ENCODE peak calls at places on chromosomes 16 and 17, in ten cellular contexts. One of them, this sample, is unnamed.

GRCh38 chr17:50056217-50056960 is 479 bp downstream of the ITGA3 start:
- DNase-seq in endothelial cell: peak
- DNase-seq in stomach: peak
- DNase-seq in H9: peak
- DNase-seq in GM12865: peak
- DNase-seq in left ventricle myocardium inferior: peak
- DNase-seq in fibroblast of the aortic adventitia: peak
- DNase-seq in esophagus muscularis mucosa: no peak
- DNase-seq in AG04449: no peak
- DNase-seq in prostate gland: peak
- DNase-seq in this sample: no peak

GRCh38 chr17:57391076-57391825 is 134.9 kb downstream of the MSI2 start:
- DNase-seq in endothelial cell: no peak
- DNase-seq in stomach: no peak
- DNase-seq in H9: no peak
- DNase-seq in GM12865: no peak
- DNase-seq in left ventricle myocardium inferior: no peak
- DNase-seq in fibroblast of the aortic adventitia: no peak
- DNase-seq in esophagus muscularis mucosa: no peak
- DNase-seq in AG04449: no peak
- DNase-seq in prostate gland: no peak
- DNase-seq in this sample: no peak

GRCh38 chr16:15639061-15639568 is 3.8 kb downstream of the MARF1 start:
- DNase-seq in endothelial cell: no peak
- DNase-seq in stomach: no peak
- DNase-seq in H9: no peak
- DNase-seq in GM12865: peak
- DNase-seq in left ventricle myocardium inferior: no peak
- DNase-seq in fibroblast of the aortic adventitia: no peak
- DNase-seq in esophagus muscularis mucosa: no peak
- DNase-seq in AG04449: no peak
- DNase-seq in prostate gland: no peak
- DNase-seq in this sample: no peak

GRCh38 chr16:83011101-83011720 is 384.4 kb downstream of the CDH13 start:
- DNase-seq in endothelial cell: no peak
- DNase-seq in stomach: no peak
- DNase-seq in H9: no peak
- DNase-seq in GM12865: peak
- DNase-seq in left ventricle myocardium inferior: no peak
- DNase-seq in fibroblast of the aortic adventitia: no peak
- DNase-seq in esophagus muscularis mucosa: peak
- DNase-seq in AG04449: no peak
- DNase-seq in prostate gland: no peak
- DNase-seq in this sample: no peak

GRCh38 chr16:84562174-84562815 is 55.6 kb downstream of the COTL1 start:
- DNase-seq in endothelial cell: no peak
- DNase-seq in stomach: no peak
- DNase-seq in H9: no peak
- DNase-seq in GM12865: peak
- DNase-seq in left ventricle myocardium inferior: no peak
- DNase-seq in fibroblast of the aortic adventitia: no peak
- DNase-seq in esophagus muscularis mucosa: no peak
- DNase-seq in AG04449: no peak
- DNase-seq in prostate gland: no peak
- DNase-seq in this sample: no peak

GRCh38 chr17:34499576-34499975 is 79.8 kb upstream of the TMEM132E start:
- DNase-seq in endothelial cell: peak
- DNase-seq in stomach: no peak
- DNase-seq in H9: peak
- DNase-seq in GM12865: peak
- DNase-seq in left ventricle myocardium inferior: no peak
- DNase-seq in fibroblast of the aortic adventitia: peak
- DNase-seq in esophagus muscularis mucosa: no peak
- DNase-seq in AG04449: no peak
- DNase-seq in prostate gland: no peak
- DNase-seq in this sample: no peak

GRCh38 chr16:87542531-87543102 is 49.8 kb upstream of the ZCCHC14 start:
- DNase-seq in endothelial cell: no peak
- DNase-seq in stomach: no peak
- DNase-seq in H9: no peak
- DNase-seq in GM12865: no peak
- DNase-seq in left ventricle myocardium inferior: no peak
- DNase-seq in fibroblast of the aortic adventitia: no peak
- DNase-seq in esophagus muscularis mucosa: no peak
- DNase-seq in AG04449: no peak
- DNase-seq in prostate gland: no peak
- DNase-seq in this sample: no peak

GRCh38 chr17:77546772-77547201 is 406.0 kb downstream of the SEC14L1 start:
- DNase-seq in endothelial cell: no peak
- DNase-seq in stomach: no peak
- DNase-seq in H9: peak
- DNase-seq in GM12865: no peak
- DNase-seq in left ventricle myocardium inferior: no peak
- DNase-seq in fibroblast of the aortic adventitia: no peak
- DNase-seq in esophagus muscularis mucosa: no peak
- DNase-seq in AG04449: no peak
- DNase-seq in prostate gland: no peak
- DNase-seq in this sample: no peak

GRCh38 chr17:82348866-82349265 is 10.2 kb upstream of the TEX19 start:
- DNase-seq in endothelial cell: no peak
- DNase-seq in stomach: no peak
- DNase-seq in H9: no peak
- DNase-seq in GM12865: no peak
- DNase-seq in left ventricle myocardium inferior: no peak
- DNase-seq in fibroblast of the aortic adventitia: peak
- DNase-seq in esophagus muscularis mucosa: no peak
- DNase-seq in AG04449: no peak
- DNase-seq in prostate gland: no peak
- DNase-seq in this sample: no peak

GRCh38 chr17:82345151-82345976 is 11.8 kb upstream of the SECTM1 start:
- DNase-seq in endothelial cell: no peak
- DNase-seq in stomach: no peak
- DNase-seq in H9: no peak
- DNase-seq in GM12865: no peak
- DNase-seq in left ventricle myocardium inferior: no peak
- DNase-seq in fibroblast of the aortic adventitia: no peak
- DNase-seq in esophagus muscularis mucosa: no peak
- DNase-seq in AG04449: no peak
- DNase-seq in prostate gland: no peak
- DNase-seq in this sample: no peak

GRCh38 chr17:82348434-82348833 is 10.6 kb upstream of the TEX19 start:
- DNase-seq in endothelial cell: no peak
- DNase-seq in stomach: no peak
- DNase-seq in H9: no peak
- DNase-seq in GM12865: no peak
- DNase-seq in left ventricle myocardium inferior: no peak
- DNase-seq in fibroblast of the aortic adventitia: no peak
- DNase-seq in esophagus muscularis mucosa: no peak
- DNase-seq in AG04449: no peak
- DNase-seq in prostate gland: no peak
- DNase-seq in this sample: no peak

GRCh38 chr17:82344175-82344907 is 10.8 kb upstream of the SECTM1 start:
- DNase-seq in endothelial cell: no peak
- DNase-seq in stomach: no peak
- DNase-seq in H9: no peak
- DNase-seq in GM12865: no peak
- DNase-seq in left ventricle myocardium inferior: no peak
- DNase-seq in fibroblast of the aortic adventitia: no peak
- DNase-seq in esophagus muscularis mucosa: no peak
- DNase-seq in AG04449: no peak
- DNase-seq in prostate gland: no peak
- DNase-seq in this sample: no peak

DNA sequence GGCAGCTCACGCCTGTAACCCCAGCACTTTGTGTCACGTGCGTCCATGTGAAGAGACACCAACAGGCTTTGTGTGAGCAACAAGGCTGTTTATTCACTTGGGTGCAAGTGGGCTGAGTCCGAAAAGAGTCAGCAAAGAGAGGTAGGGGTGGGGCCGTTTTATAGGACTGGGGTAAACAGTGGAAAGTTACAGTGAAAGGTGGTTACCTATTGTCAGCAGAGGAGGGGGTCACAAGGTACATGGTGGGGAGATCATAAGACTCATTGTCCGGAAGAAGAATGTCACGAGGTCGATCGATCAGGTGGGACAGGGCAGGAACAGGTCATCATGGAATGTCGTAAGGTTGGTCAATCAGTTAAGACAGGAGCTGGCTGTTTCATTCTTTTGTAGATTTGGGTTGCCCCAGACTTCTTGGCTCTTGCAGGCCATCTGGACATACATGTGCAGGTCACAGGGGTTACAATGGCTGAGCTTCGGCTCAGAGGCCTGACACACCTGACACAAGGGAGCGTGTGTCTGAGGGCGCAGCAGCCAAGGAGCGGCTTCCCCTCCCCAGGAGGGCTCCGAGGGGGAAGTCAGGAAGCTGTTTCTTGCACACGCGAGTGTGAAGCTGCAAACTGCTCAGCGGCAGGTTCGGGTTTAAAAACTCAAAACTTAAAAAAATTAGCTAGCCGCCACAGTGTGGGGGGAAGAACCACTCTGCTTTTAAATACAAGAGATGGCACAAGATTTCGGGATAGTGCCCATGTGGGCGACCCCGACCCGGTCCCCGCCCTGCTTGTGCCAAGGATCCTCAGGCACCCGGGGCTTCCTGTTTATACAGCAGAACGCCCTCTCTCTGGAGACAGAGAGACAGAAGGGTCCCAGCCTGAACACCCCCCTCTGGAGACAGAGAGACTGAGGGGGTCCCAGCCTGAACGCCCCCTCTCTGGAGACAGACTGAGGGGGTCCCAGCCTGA is 12.4 kb upstream of the TEX19 start:
- DNase-seq in endothelial cell: no peak
- DNase-seq in stomach: no peak
- DNase-seq in H9: no peak
- DNase-seq in GM12865: no peak
- DNase-seq in left ventricle myocardium inferior: no peak
- DNase-seq in fibroblast of the aortic adventitia: no peak
- DNase-seq in esophagus muscularis mucosa: no peak
- DNase-seq in AG04449: no peak
- DNase-seq in prostate gland: no peak
- DNase-seq in this sample: no peak
- TF ChIP-seq CTCF in endothelial cell: no peak
- TF ChIP-seq CTCF in stomach: no peak
- TF ChIP-seq CTCF in H9: no peak
- TF ChIP-seq CTCF in GM12865: no peak
- TF ChIP-seq CTCF in left ventricle myocardium inferior: no peak
- TF ChIP-seq CTCF in fibroblast of the aortic adventitia: no peak
- TF ChIP-seq CTCF in esophagus muscularis mucosa: no peak
- TF ChIP-seq CTCF in AG04449: no peak
- TF ChIP-seq CTCF in prostate gland: no peak
- TF ChIP-seq CTCF in this sample: no peak

DNA sequence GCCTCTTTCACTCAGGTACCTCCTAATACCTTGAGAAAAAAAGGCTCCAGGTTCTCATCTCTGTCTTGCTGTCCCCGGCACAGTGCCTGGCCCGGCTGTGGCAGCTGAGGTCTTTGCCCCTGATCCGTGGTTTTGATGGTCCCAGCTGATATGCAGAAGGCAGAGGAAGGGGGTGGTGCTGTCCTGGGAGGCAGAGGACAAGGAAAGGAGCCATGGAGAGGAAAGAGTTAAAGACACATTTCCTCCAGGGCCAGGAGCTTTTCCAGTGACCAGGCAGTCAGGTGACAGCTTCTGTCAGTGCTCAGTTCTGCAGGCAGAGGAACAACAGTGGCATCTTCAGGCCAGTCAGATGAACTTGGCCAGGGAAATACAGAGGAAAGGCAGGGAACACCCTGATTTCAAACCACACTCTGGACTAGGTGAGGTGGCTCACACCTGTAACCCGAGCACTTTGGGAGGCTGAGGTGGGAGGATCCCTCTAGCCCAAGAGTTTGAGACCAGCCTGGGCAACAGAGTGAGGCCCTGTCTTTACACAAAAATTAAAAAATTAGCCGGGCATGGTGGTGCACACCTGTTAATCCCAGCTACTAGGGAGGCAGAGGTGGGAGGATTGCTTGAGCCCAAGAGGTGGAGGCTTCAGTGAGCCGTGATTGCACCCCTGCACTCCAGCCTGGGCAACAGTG is 3.3 kb upstream of the COG1 start:
- DNase-seq in endothelial cell: peak
- DNase-seq in stomach: peak
- DNase-seq in H9: peak
- DNase-seq in GM12865: peak
- DNase-seq in left ventricle myocardium inferior: no peak
- DNase-seq in fibroblast of the aortic adventitia: peak
- DNase-seq in esophagus muscularis mucosa: no peak
- DNase-seq in AG04449: no peak
- DNase-seq in prostate gland: peak
- DNase-seq in this sample: no peak
- TF ChIP-seq CTCF in endothelial cell: no peak
- TF ChIP-seq CTCF in stomach: no peak
- TF ChIP-seq CTCF in H9: peak
- TF ChIP-seq CTCF in GM12865: peak
- TF ChIP-seq CTCF in left ventricle myocardium inferior: peak
- TF ChIP-seq CTCF in fibroblast of the aortic adventitia: peak
- TF ChIP-seq CTCF in esophagus muscularis mucosa: peak
- TF ChIP-seq CTCF in AG04449: peak
- TF ChIP-seq CTCF in prostate gland: peak
- TF ChIP-seq CTCF in this sample: peak

GRCh38 chr17:44633998-44634397 is 22.3 kb upstream of the MEIOC start:
- DNase-seq in endothelial cell: no peak
- DNase-seq in stomach: no peak
- DNase-seq in H9: no peak
- DNase-seq in GM12865: no peak
- DNase-seq in left ventricle myocardium inferior: no peak
- DNase-seq in fibroblast of the aortic adventitia: no peak
- DNase-seq in esophagus muscularis mucosa: no peak
- DNase-seq in AG04449: no peak
- DNase-seq in prostate gland: no peak
- DNase-seq in this sample: no peak

GRCh38 chr17:44637066-44637465 is 19.2 kb upstream of the MEIOC start:
- DNase-seq in endothelial cell: no peak
- DNase-seq in stomach: no peak
- DNase-seq in H9: no peak
- DNase-seq in GM12865: no peak
- DNase-seq in left ventricle myocardium inferior: no peak
- DNase-seq in fibroblast of the aortic adventitia: no peak
- DNase-seq in esophagus muscularis mucosa: no peak
- DNase-seq in AG04449: no peak
- DNase-seq in prostate gland: no peak
- DNase-seq in this sample: no peak

GRCh38 chr17:44630703-44631102 is 25.6 kb upstream of the MEIOC start:
- DNase-seq in endothelial cell: no peak
- DNase-seq in stomach: no peak
- DNase-seq in H9: no peak
- DNase-seq in GM12865: no peak
- DNase-seq in left ventricle myocardium inferior: no peak
- DNase-seq in fibroblast of the aortic adventitia: no peak
- DNase-seq in esophagus muscularis mucosa: no peak
- DNase-seq in AG04449: no peak
- DNase-seq in prostate gland: no peak
- DNase-seq in this sample: no peak

GRCh38 chr17:44636562-44636961 is 19.7 kb upstream of the MEIOC start:
- DNase-seq in endothelial cell: no peak
- DNase-seq in stomach: no peak
- DNase-seq in H9: no peak
- DNase-seq in GM12865: no peak
- DNase-seq in left ventricle myocardium inferior: no peak
- DNase-seq in fibroblast of the aortic adventitia: peak
- DNase-seq in esophagus muscularis mucosa: no peak
- DNase-seq in AG04449: peak
- DNase-seq in prostate gland: no peak
- DNase-seq in this sample: no peak
- TF ChIP-seq CTCF in endothelial cell: no peak
- TF ChIP-seq CTCF in stomach: no peak
- TF ChIP-seq CTCF in H9: peak
- TF ChIP-seq CTCF in GM12865: peak
- TF ChIP-seq CTCF in left ventricle myocardium inferior: peak
- TF ChIP-seq CTCF in fibroblast of the aortic adventitia: peak
- TF ChIP-seq CTCF in esophagus muscularis mucosa: peak
- TF ChIP-seq CTCF in AG04449: peak
- TF ChIP-seq CTCF in prostate gland: peak
- TF ChIP-seq CTCF in this sample: peak

DNA sequence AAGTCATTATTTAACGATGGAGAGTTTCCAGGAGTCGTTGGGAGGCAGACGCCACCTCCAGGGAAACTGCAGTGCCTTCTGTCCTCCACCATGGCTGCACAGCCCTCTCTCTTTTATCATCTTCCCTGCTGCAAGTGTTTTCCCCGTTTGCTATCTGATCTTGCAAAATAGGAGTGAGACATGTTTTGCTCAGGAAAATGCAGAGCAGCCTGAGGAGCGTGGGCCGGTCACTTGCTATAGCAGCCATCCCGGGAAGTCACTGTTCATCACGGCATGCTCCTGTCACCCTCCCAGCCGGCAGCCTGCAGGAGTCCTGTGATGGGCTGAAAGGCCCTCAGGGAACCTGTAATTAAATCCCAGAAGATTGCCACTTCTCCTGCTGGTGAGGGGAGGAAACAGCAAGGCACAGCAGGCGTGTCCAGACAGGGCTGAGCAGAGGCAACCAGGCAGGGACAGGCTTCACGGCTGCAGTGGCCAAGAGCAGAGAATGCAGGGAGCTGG is 143.1 kb downstream of the GSG1L start:
- DNase-seq in endothelial cell: peak
- DNase-seq in stomach: no peak
- DNase-seq in H9: peak
- DNase-seq in GM12865: no peak
- DNase-seq in left ventricle myocardium inferior: no peak
- DNase-seq in fibroblast of the aortic adventitia: no peak
- DNase-seq in esophagus muscularis mucosa: no peak
- DNase-seq in AG04449: no peak
- DNase-seq in prostate gland: peak
- DNase-seq in this sample: no peak
- TF ChIP-seq CTCF in endothelial cell: no peak
- TF ChIP-seq CTCF in stomach: no peak
- TF ChIP-seq CTCF in H9: peak
- TF ChIP-seq CTCF in GM12865: no peak
- TF ChIP-seq CTCF in left ventricle myocardium inferior: no peak
- TF ChIP-seq CTCF in fibroblast of the aortic adventitia: peak
- TF ChIP-seq CTCF in esophagus muscularis mucosa: no peak
- TF ChIP-seq CTCF in AG04449: no peak
- TF ChIP-seq CTCF in prostate gland: peak
- TF ChIP-seq CTCF in this sample: no peak

This sample was measured in osteocyte.